ENCODE peak calls at places on chromosomes 11 and 22, in nine cellular contexts. N, U, A, J, O, Q, K, X and M are unnamed samples. For H3K4me1 and H3K9me3, the result is how much of the 10 kb centered on the place peaks cover.

GRCh38 chr11:67698247-67698646 is 23.8 kb upstream of the ALDH3B2 start:
- DNase-seq in N (no peak), U (no peak), A (no peak), J (no peak), O (no peak), Q (peak), K (no peak), X (no peak), M (peak)

GRCh38 chr11:27812341-27812740 is 112.1 kb upstream of the BDNF start:
- DNase-seq in N (no peak), U (peak), A (no peak), J (no peak), O (no peak), Q (no peak), K (no peak), X (peak), M (no peak)

GRCh38 chr11:120710354-120711187 is 199.0 kb downstream of the GRIK4 start:
- DNase-seq in N (no peak), U (peak), A (peak), J (peak), O (peak), Q (no peak), K (no peak), X (peak), M (peak)

GRCh38 chr22:25970348-25970995 is 198.8 kb upstream of the SEZ6L start:
- DNase-seq in N (no peak), U (no peak), A (no peak), J (no peak), O (no peak), Q (no peak), K (no peak), X (no peak), M (peak)

GRCh38 chr11:118610773-118611432 is 3.5 kb downstream of the PHLDB1 start:
- DNase-seq in N (peak), U (peak), A (peak), J (no peak), O (peak), Q (peak), K (no peak), X (no peak), M (no peak)

GRCh38 chr11:75325713-75326438 is 25.6 kb downstream of the ARRB1 start:
- DNase-seq in N (no peak), U (peak), A (peak), J (peak), O (peak), Q (no peak), K (peak), X (peak), M (peak)

GRCh38 chr11:74466916-74467885 is at the start of gene KCNE3:
- DNase-seq in N (no peak), U (peak), A (peak), J (no peak), O (no peak), Q (peak), K (no peak), X (no peak), M (no peak)

GRCh38 chr22:19220867-19221266 is 42.3 kb upstream of the SLC25A1 start:
- DNase-seq in N (no peak), U (no peak), A (no peak), J (no peak), O (no peak), Q (no peak), K (no peak), X (no peak), M (no peak)

GRCh38 chr11:31810779-31811647 is at the start of gene PAX6:
- DNase-seq in N (peak), U (peak), A (no peak), J (peak), O (peak), Q (peak), K (peak), X (peak), M (peak)

GRCh38 chr11:30016588-30017363 is at the start of gene KCNA4:
- DNase-seq in N (no peak), U (peak), A (no peak), J (no peak), O (no peak), Q (peak), K (no peak), X (no peak), M (no peak)

GRCh38 chr11:101034076-101034475 is 95.5 kb downstream of the PGR start:
- DNase-seq in N (no peak), U (peak), A (peak), J (no peak), O (peak), Q (no peak), K (no peak), X (no peak), M (peak)

GRCh38 chr22:24380220-24381218 is 46.9 kb upstream of the ADORA2A start:
- DNase-seq in N (no peak), U (no peak), A (no peak), J (no peak), O (no peak), Q (no peak), K (no peak), X (no peak), M (no peak)

GRCh38 chr11:24900524-24900923 is 403.7 kb downstream of the LUZP2 start:
- DNase-seq in N (no peak), U (no peak), A (no peak), J (no peak), O (no peak), Q (no peak), K (no peak), X (no peak), M (no peak)

GRCh38 chr11:62392944-62393628 is 25.7 kb upstream of the SCGB1A1 start:
- DNase-seq in N (peak), U (no peak), A (no peak), J (no peak), O (no peak), Q (peak), K (no peak), X (no peak), M (no peak)

GRCh38 chr11:28899706-28900105 is 791.5 kb downstream of the METTL15 start:
- DNase-seq in N (no peak), U (no peak), A (no peak), J (no peak), O (no peak), Q (no peak), K (no peak), X (no peak), M (no peak)

GRCh38 chr22:46866591-46866990 is 104.1 kb downstream of the TBC1D22A start:
- DNase-seq in N (no peak), U (peak), A (no peak), J (peak), O (no peak), Q (no peak), K (peak), X (peak), M (no peak)

GRCh38 chr11:69227271-69227670 is 66.7 kb upstream of the MYEOV start:
- DNase-seq in N (no peak), U (no peak), A (peak), J (peak), O (no peak), Q (no peak), K (no peak), X (no peak), M (no peak)

GRCh38 chr22:40484906-40485660 is 114.7 kb downstream of the SGSM3 start:
- DNase-seq in N (no peak), U (peak), A (no peak), J (no peak), O (no peak), Q (no peak), K (no peak), X (peak), M (peak)

GRCh38 chr22:40482886-40483285 is 112.5 kb downstream of the SGSM3 start:
- DNase-seq in N (no peak), U (no peak), A (no peak), J (no peak), O (no peak), Q (no peak), K (no peak), X (no peak), M (no peak)

GRCh38 chr22:40487663-40488249 is 117.4 kb downstream of the SGSM3 start:
- DNase-seq in N (peak), U (peak), A (no peak), J (no peak), O (no peak), Q (peak), K (no peak), X (no peak), M (no peak)

GRCh38 chr22:40485813-40486610 is 115.6 kb downstream of the SGSM3 start:
- DNase-seq in N (no peak), U (peak), A (no peak), J (no peak), O (no peak), Q (no peak), K (no peak), X (peak), M (no peak)

GRCh38 chr22:40486962-40487602 is 116.7 kb downstream of the SGSM3 start:
- DNase-seq in N (no peak), U (no peak), A (no peak), J (no peak), O (no peak), Q (no peak), K (no peak), X (no peak), M (no peak)
- H3K27ac ChIP-seq in N (no peak), U (no peak), A (peak), J (no peak), O (no peak), Q (no peak), K (peak), X (peak), M (no peak)

DNA sequence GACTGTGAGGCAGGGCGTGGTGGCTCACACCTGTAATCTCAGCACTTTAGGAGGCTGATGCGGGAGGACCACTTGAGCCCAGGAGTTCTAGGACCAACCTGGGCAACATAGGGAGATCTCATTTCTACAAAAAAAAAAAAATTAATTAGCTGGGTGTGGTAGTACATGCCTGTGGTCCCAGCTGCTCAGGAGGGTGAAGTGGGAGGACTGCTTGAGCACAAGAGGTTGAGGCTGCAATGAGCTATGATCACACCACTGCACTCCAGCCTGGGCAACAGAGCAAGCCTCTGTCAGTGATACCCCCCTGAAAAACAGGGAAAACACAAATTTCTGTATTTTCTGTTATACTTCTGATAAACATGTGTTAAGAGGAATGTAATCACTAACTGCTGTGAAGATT is 57.8 kb upstream of the ARHGAP32 start:
- DNase-seq in N (no peak), U (peak), A (no peak), J (no peak), O (no peak), Q (no peak), K (no peak), X (peak), M (no peak)
- H3K4me1 ChIP-seq in N (under half), U (under half), A (under half), J (under half), O (under half), Q (under half), K (under half), X (under half), M (under half)

GRCh38 chr11:17351510-17352176 is at the start of gene NCR3LG1:
- DNase-seq in N (peak), U (peak), A (peak), J (no peak), O (peak), Q (peak), K (no peak), X (peak), M (peak)
- H3K9me3 ChIP-seq in N (under half), U (under half), A (under half), J (under half), O (under half), Q (under half), K (under half), X (under half), M (under half)

DNA sequence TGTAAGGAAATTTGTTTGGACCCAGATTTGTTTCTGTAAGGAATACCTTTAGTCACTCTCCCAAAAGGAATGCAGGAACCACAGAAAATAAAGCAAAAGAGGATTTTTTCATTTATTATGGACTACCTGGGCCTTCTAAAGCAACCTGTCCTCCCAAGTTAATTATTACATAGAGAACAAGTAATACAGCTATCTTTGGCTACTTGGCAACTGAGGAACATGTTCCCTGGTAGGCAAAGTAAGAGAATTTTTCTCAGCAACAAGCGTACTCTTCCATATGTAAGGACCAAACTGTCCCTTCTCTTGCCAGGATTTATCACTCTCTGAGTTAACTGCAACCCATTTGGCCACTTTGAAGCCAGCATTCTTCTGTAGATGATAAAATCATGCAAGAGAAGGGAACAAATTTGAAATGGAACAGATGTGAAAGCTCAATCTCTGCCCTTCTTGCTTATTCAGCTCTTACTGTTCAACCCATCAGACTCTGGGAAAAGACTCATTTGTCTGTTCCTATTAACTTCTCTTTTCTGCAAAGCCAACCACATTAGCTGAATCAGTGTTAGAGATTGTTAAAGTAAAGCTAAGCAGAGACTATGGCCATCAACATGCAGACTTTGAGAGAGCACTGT is 190.2 kb downstream of the SWAP70 start:
- DNase-seq in N (no peak), U (no peak), A (no peak), J (no peak), O (no peak), Q (no peak), K (no peak), X (no peak), M (no peak)
- H3K27ac ChIP-seq in N (no peak), U (no peak), A (no peak), J (no peak), O (no peak), Q (no peak), K (no peak), X (no peak), M (no peak)

GRCh38 chr11:128524172-128524571 is 63.2 kb downstream of the ETS1 start:
- DNase-seq in N (no peak), U (no peak), A (no peak), J (no peak), O (no peak), Q (no peak), K (no peak), X (no peak), M (no peak)
- H3K4me1 ChIP-seq in N (half or more), U (under half), A (under half), J (under half), O (under half), Q (under half), K (under half), X (under half), M (under half)